ENCODE peak calls at places on chromosomes 11 and 22, in six cellular contexts. O is testis; X is CD4-positive, CD25-positive, alpha-beta regulatory T cell; F is ovary; P is pancreas; C is HCT116. M is an unnamed sample.

GRCh38 chr11:69172674-69173073 is 16.9 kb downstream of the SMIM38 start:
- DNase-seq in C (peak; percentile 19), O (no peak), X (no peak), P (no peak), F (no peak), M (no peak)

GRCh38 chr11:117743121-117743815 is 53.7 kb downstream of the DSCAML1 start:
- DNase-seq in X (no peak), F (no peak), O (no peak), P (peak; percentile 40), C (no peak), M (no peak)

GRCh38 chr11:114162719-114163123 is 103.2 kb downstream of the ZBTB16 start:
- DNase-seq in O (peak; percentile 95), P (peak; percentile 88), C (no peak), X (no peak), F (peak; percentile 90), M (peak; percentile 84)

GRCh38 chr22:47151490-47151889 is 389.0 kb downstream of the TBC1D22A start:
- DNase-seq in X (no peak), O (no peak), F (no peak), P (peak; percentile 18), C (no peak), M (no peak)

GRCh38 chr11:60169264-60169915 is 13.5 kb downstream of the MS4A6A start:
- DNase-seq in X (no peak), O (peak; percentile 31), C (peak; percentile 27), P (peak; percentile 43), F (peak; percentile 22), M (no peak)

GRCh38 chr11:95512682-95513081 is 276.9 kb downstream of the FAM76B start:
- DNase-seq in X (no peak), P (no peak), O (peak; percentile 71), C (no peak), F (peak; percentile 72), M (no peak)

GRCh38 chr22:28074526-28074925 is 155.5 kb upstream of the PITPNB start:
- DNase-seq in O (no peak), P (no peak), C (no peak), X (no peak), F (no peak), M (no peak)

GRCh38 chr11:70661763-70662501 is 263.6 kb downstream of the CTTN start:
- DNase-seq in C (no peak), X (no peak), O (peak; percentile 21), P (no peak), F (no peak), M (no peak)

GRCh38 chr22:16974298-16975084 is 33.5 kb downstream of the GAB4 start:
- DNase-seq in P (no peak), X (no peak), O (no peak), F (no peak), C (no peak), M (no peak)

GRCh38 chr22:36925388-36926290 is 12.2 kb downstream of the CSF2RB start:
- DNase-seq in P (no peak), C (no peak), X (no peak), O (no peak), F (no peak), M (no peak)

GRCh38 chr11:115264278-115264677 is 239.9 kb downstream of the CADM1 start:
- DNase-seq in F (no peak), C (no peak), P (no peak), X (no peak), O (no peak), M (no peak)

GRCh38 chr22:19904881-19905618 is 36.5 kb upstream of the COMT start:
- DNase-seq in O (no peak), C (no peak), P (no peak), X (no peak), F (no peak), M (no peak)

GRCh38 chr11:33670250-33671011 is 30.2 kb downstream of the C11orf91 start:
- DNase-seq in X (no peak), O (no peak), F (no peak), C (no peak), P (no peak), M (no peak)

GRCh38 chr22:41523464-41524221 is 20.6 kb downstream of the POLR3H start:
- DNase-seq in P (peak; percentile 50), X (no peak), C (no peak), F (peak; percentile 60), O (no peak), M (peak; percentile 70)

GRCh38 chr11:123570939-123571590 is 83.4 kb downstream of the SCN3B start:
- DNase-seq in O (no peak), F (no peak), C (no peak), P (no peak), X (no peak), M (no peak)
- H3K4me1 ChIP-seq in O (no peaks in the 10 kb centered on the region), F (peaks cover 5% of the 10 kb centered on the region), C (no peaks in the 10 kb centered on the region), P (no peaks in the 10 kb centered on the region), X (no peaks in the 10 kb centered on the region), M (no peaks in the 10 kb centered on the region)

DNA sequence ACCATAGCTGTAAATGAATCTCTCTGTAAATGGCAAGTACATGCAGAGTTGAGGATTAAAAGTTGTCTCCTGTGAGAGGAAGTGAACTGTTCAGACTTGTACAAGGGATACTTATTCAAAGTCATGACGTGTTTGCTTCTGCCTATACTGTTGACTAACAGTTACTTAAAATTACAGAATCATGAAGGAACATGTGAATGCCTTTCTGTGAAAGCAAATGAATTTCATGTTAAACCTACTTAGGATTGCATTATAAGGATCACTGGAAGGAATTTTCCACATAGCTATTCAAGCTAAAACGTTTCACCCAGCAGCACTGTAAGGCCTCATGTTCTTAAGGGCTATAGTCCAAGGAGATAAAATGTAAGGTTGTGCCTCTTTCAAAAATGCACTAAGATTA is 93.4 kb upstream of the BIRC3 start:
- DNase-seq in P (no peak), X (no peak), C (no peak), O (no peak), F (no peak), M (no peak)
- H3K4me1 ChIP-seq in P (no peaks in the 10 kb centered on the region), X (no peaks in the 10 kb centered on the region), C (peaks cover 26% of the 10 kb centered on the region), O (no peaks in the 10 kb centered on the region), F (peaks cover 6% of the 10 kb centered on the region), M (peaks cover 3% of the 10 kb centered on the region)

GRCh38 chr11:65446446-65447277 is 24.1 kb downstream of the NEAT1 start:
- DNase-seq in C (no peak), O (no peak), X (no peak), P (peak; percentile 63), F (no peak), M (peak; percentile 76)
- H3K4me1 ChIP-seq in C (peaks cover 18% of the 10 kb centered on the region), O (peaks cover 6% of the 10 kb centered on the region), X (peaks cover 13% of the 10 kb centered on the region), P (peaks cover 2% of the 10 kb centered on the region), F (peaks cover 6% of the 10 kb centered on the region), M (peaks cover 11% of the 10 kb centered on the region)

DNA sequence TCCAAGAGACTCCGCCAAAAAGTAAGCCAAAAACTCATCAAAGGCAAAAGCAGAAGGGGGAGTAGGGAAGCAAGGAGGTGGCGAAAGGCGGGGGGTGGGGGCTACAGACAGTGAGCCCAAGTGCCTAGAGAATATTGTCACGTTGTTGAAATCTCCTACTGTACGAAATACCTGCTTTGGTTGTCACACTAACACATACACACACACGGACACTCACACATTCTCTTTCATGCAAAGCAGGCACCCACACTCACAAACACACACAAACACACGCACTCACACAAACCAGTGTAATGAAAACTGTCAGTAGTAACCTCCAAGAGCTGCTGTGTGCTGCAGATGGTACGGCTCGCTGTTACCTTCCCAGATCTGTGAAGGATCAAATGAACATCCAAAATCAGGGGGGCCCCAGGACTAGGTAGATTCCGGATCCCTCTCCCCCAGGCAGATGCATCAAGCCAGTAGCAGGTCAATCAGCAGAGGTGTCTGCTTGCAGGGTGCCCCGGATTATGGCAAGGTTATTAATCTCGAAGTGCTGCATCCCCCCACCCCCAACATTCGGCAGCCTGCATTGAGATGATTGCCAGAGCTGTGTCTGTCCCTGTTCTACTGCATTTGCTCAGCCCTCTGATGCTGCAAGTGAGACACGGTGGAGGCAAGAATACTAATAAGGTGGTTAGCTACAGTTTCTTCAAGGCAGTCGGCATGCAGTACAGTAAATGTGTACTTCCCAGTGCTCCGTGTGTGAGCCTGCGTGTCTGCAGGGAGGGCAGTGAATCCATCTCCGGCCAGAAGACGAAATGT is at the start of gene LRRC4C:
- DNase-seq in X (no peak), C (no peak), F (no peak), O (no peak), P (no peak), M (no peak)
- H3K4me1 ChIP-seq in X (no peaks in the 10 kb centered on the region), C (no peaks in the 10 kb centered on the region), F (no peaks in the 10 kb centered on the region), O (peaks cover 4% of the 10 kb centered on the region), P (no peaks in the 10 kb centered on the region), M (no peaks in the 10 kb centered on the region)

GRCh38 chr11:123166095-123166559 is 28.9 kb downstream of the CLMP start:
- DNase-seq in P (no peak), O (peak; percentile 50), C (no peak), F (peak; percentile 85), X (no peak), M (no peak)

GRCh38 chr11:123170929-123171328 is 24.1 kb downstream of the CLMP start:
- DNase-seq in F (no peak), C (no peak), O (no peak), P (no peak), X (no peak), M (no peak)

GRCh38 chr11:123168955-123169484 is 26.0 kb downstream of the CLMP start:
- DNase-seq in F (no peak), C (no peak), X (no peak), P (no peak), O (no peak), M (no peak)

GRCh38 chr11:123169821-123170220 is 25.2 kb downstream of the CLMP start:
- DNase-seq in F (no peak), C (no peak), X (no peak), P (no peak), O (no peak), M (no peak)

DNA sequence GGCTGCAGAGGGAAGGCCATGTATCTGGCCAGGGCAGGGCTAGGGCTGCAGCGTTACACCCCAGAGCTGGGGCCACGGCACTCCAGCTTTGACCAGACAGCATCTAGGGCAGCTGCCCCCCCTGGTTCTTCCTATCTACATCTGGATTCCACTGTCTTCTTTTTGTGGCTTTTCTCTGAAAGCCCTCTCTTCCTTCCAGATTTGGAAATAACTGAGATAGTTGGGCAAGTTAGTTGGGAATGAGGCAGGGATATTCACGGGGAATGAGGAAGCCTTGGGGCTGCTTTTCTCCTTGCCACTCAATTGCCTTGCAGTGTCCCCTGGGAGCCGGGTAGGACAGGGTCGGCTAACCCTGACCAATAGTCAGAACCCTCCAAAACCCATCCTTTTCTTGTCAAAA is 26.8 kb downstream of the CLMP start:
- DNase-seq in O (no peak), X (no peak), C (no peak), F (no peak), P (no peak), M (no peak)
- H3K4me1 ChIP-seq in O (no peaks in the 10 kb centered on the region), X (no peaks in the 10 kb centered on the region), C (no peaks in the 10 kb centered on the region), F (peaks cover 5% of the 10 kb centered on the region), P (no peaks in the 10 kb centered on the region), M (no peaks in the 10 kb centered on the region)

GRCh38 chr22:23834830-23835772 is 3.7 kb downstream of the DERL3 start:
- DNase-seq in X (no peak), C (no peak), O (peak; percentile 53), P (peak; percentile 76), F (peak; percentile 37), M (no peak)
- H3K4me1 ChIP-seq in X (peaks cover 16% of the 10 kb centered on the region), C (no peaks in the 10 kb centered on the region), O (peaks cover 23% of the 10 kb centered on the region), P (peaks cover 13% of the 10 kb centered on the region), F (peaks cover 12% of the 10 kb centered on the region), M (peaks cover 32% of the 10 kb centered on the region)